ENCODE peak calls at places on chromosomes 13 and 19, in four cellular contexts. Z is left cardiac atrium; I is BJ; Y is stimulated activated CD4-positive, alpha-beta T cell treated with anti-CD3 and anti-CD28 coated beads, Interleukin-1b, Interleukin-23, amount 100 ng/mL, for 24 hours. N is an unnamed sample.

GRCh38 chr19:29040291-29040690 is 172.7 kb downstream of the UQCRFS1 start:
- DNase-seq in I (no peak), Z (no peak), Y (no peak), N (no peak)

GRCh38 chr13:50699874-50700663 is 143.4 kb downstream of the DLEU7 start:
- DNase-seq in Y (no peak), I (no peak), Z (no peak), N (no peak)

GRCh38 chr19:7373862-7374261 is 25.1 kb downstream of the ARHGEF18 start:
- DNase-seq in Y (no peak), Z (no peak), I (no peak), N (no peak)

GRCh38 chr19:45681391-45682015 is 10.2 kb downstream of the SNRPD2 start:
- DNase-seq in Y (peak), Z (peak), I (no peak), N (no peak)

GRCh38 chr19:2524840-2525723 is 49.2 kb downstream of the GADD45B start:
- DNase-seq in Z (no peak), I (no peak), Y (no peak), N (no peak)

GRCh38 chr19:13887039-13887438 is 10.1 kb downstream of the NANOS3 start:
- DNase-seq in Z (no peak), I (no peak), Y (no peak), N (no peak)

GRCh38 chr13:24503376-24503690 is 9.2 kb downstream of the PARP4 start:
- DNase-seq in I (no peak), Y (no peak), Z (no peak), N (no peak)

GRCh38 chr13:80497439-80497838 is 156.5 kb upstream of the SPRY2 start:
- DNase-seq in Z (no peak), Y (no peak), I (no peak), N (no peak)

GRCh38 chr13:72384186-72384823 is 343.1 kb downstream of the MZT1 start:
- DNase-seq in I (no peak), Y (no peak), Z (no peak), N (no peak)

GRCh38 chr13:43159007-43159406 is 135.6 kb downstream of the DNAJC15 start:
- DNase-seq in I (no peak), Z (no peak), Y (no peak), N (no peak)

GRCh38 chr19:7489609-7490044 is 792 bp upstream of the PEX11G start:
- DNase-seq in Y (no peak), I (no peak), Z (no peak), N (no peak)

GRCh38 chr19:18651738-18652137 is 14.9 kb downstream of the KLHL26 start:
- DNase-seq in Z (no peak), Y (no peak), I (no peak), N (no peak)

N was measured in AG09309.